ENCODE peak calls at places on chromosomes 7 and 10, in four cellular contexts. One of them, this sample, is unnamed.

GRCh38 chr7:47669178-47669878 is 87.4 kb upstream of the TNS3 start:
- DNase-seq in HepG2: peak; percentile 37
- DNase-seq in H1: no peak
- DNase-seq in GM12878: peak; percentile 90
- DNase-seq in this sample: no peak

GRCh38 chr10:83541096-83541495 is 598.2 kb upstream of the GHITM start:
- DNase-seq in HepG2: no peak
- DNase-seq in H1: no peak
- DNase-seq in GM12878: no peak
- DNase-seq in this sample: no peak

GRCh38 chr7:74002474-74003017 is 25.4 kb upstream of the ELN start:
- DNase-seq in HepG2: no peak
- DNase-seq in H1: no peak
- DNase-seq in GM12878: no peak
- DNase-seq in this sample: no peak

GRCh38 chr7:102236592-102237287 is 49.9 kb upstream of the SH2B2 start:
- DNase-seq in HepG2: peak; percentile 46
- DNase-seq in H1: peak; percentile 86
- DNase-seq in GM12878: no peak
- DNase-seq in this sample: peak; percentile 70

GRCh38 chr10:17174626-17175025 is 26.8 kb downstream of the TRDMT1 start:
- DNase-seq in HepG2: no peak
- DNase-seq in H1: no peak
- DNase-seq in GM12878: no peak
- DNase-seq in this sample: no peak

GRCh38 chr7:31253486-31253885 is 87.0 kb downstream of the NEUROD6 start:
- DNase-seq in HepG2: no peak
- DNase-seq in H1: no peak
- DNase-seq in GM12878: no peak
- DNase-seq in this sample: no peak

GRCh38 chr10:91493313-91493712 is 83.2 kb downstream of the HECTD2 start:
- DNase-seq in HepG2: peak; percentile 41
- DNase-seq in H1: no peak
- DNase-seq in GM12878: no peak
- DNase-seq in this sample: no peak

GRCh38 chr7:20236790-20237189 is 19.6 kb upstream of the MACC1 start:
- DNase-seq in HepG2: no peak
- DNase-seq in H1: no peak
- DNase-seq in GM12878: no peak
- DNase-seq in this sample: no peak

GRCh38 chr10:78263521-78263988 is 229.9 kb downstream of the RPS24 start:
- DNase-seq in HepG2: no peak
- DNase-seq in H1: no peak
- DNase-seq in GM12878: no peak
- DNase-seq in this sample: no peak

GRCh38 chr10:90871279-90871760 is 454 bp upstream of the RPP30 start:
- DNase-seq in HepG2: peak; percentile 64
- DNase-seq in H1: peak; percentile 57
- DNase-seq in GM12878: peak; percentile 17
- DNase-seq in this sample: peak; percentile 57

GRCh38 chr7:75889826-75890225 is 11.0 kb downstream of the RHBDD2 start:
- DNase-seq in HepG2: no peak
- DNase-seq in H1: no peak
- DNase-seq in GM12878: no peak
- DNase-seq in this sample: no peak

GRCh38 chr10:112137381-112137987 is 46.1 kb downstream of the GPAM start:
- DNase-seq in HepG2: peak; percentile 42
- DNase-seq in H1: peak; percentile 97
- DNase-seq in GM12878: no peak
- DNase-seq in this sample: peak; percentile 95

GRCh38 chr10:74586088-74586585 is 240.3 kb upstream of the KAT6B start:
- DNase-seq in HepG2: no peak
- DNase-seq in H1: no peak
- DNase-seq in GM12878: peak; percentile 73
- DNase-seq in this sample: no peak

GRCh38 chr7:154484943-154485342 is 432.7 kb downstream of the DPP6 start:
- DNase-seq in HepG2: no peak
- DNase-seq in H1: no peak
- DNase-seq in GM12878: no peak
- DNase-seq in this sample: no peak

GRCh38 chr7:45384499-45384898 is 189.7 kb upstream of the ADCY1 start:
- DNase-seq in HepG2: no peak
- DNase-seq in H1: no peak
- DNase-seq in GM12878: no peak
- DNase-seq in this sample: no peak

GRCh38 chr7:92313055-92313454 is 67.3 kb downstream of the ANKIB1 start:
- DNase-seq in HepG2: no peak
- DNase-seq in H1: no peak
- DNase-seq in GM12878: no peak
- DNase-seq in this sample: no peak

GRCh38 chr10:116216676-116217075 is 56.3 kb downstream of the GFRA1 start:
- DNase-seq in HepG2: peak; percentile 2
- DNase-seq in H1: no peak
- DNase-seq in GM12878: no peak
- DNase-seq in this sample: no peak

GRCh38 chr10:22475857-22476600 is 130.7 kb downstream of the SPAG6 start:
- DNase-seq in HepG2: no peak
- DNase-seq in H1: peak; percentile 78
- DNase-seq in GM12878: no peak
- DNase-seq in this sample: peak; percentile 51

GRCh38 chr7:21690717-21691116 is 147.9 kb downstream of the DNAH11 start:
- DNase-seq in HepG2: no peak
- DNase-seq in H1: no peak
- DNase-seq in GM12878: no peak
- DNase-seq in this sample: no peak

DNA sequence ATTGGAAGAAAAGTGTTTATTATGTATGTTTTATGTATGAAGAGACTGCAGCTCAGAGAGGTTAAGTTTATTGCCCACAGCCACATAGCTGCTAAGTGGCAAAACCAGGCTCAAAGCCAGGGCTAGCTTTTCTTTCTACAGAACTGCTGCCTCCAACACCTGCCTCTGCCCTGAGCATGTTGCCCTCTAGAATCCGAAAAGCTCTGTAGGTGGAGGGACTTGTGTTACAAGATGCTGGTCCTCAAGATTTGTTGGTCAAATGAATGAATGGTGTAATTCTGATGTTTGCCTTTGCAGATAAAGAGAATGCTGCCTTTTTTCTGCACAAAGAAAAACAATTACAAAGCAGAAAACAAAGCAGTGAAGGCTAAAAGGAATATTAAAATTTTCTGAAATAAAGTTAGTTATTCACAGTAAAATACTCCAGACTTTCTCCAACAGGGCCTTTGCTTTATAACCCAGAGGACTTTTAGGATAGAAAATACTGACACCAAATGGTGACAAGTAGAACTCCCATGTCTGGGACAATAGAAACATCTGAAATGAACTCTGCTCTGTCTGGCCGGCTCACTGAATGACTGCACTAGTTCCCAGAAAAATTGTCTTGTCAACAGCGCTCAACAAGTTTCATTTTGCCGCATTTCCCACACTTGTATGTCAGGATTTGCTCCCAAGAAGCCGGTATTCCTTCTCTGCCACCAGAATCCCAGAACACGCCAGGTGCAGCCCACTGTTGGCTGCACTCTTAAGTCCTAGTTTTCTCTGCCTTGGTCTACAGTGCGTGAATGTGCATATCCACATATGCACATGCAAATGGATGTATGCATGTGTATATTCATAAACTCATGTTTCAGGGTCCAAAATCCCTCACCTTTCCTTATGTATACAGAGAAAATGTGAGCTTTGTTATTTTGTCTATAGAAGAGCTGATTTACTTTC is 11.0 kb upstream of the DNTT start:
- DNase-seq in HepG2: peak; percentile 70
- DNase-seq in H1: no peak
- DNase-seq in GM12878: no peak
- DNase-seq in this sample: no peak
- TF ChIP-seq ATF2 in HepG2: no peak
- TF ChIP-seq ATF2 in H1: no peak
- TF ChIP-seq ATF2 in GM12878: no peak
- TF ChIP-seq ATF2 in this sample: no peak

DNA sequence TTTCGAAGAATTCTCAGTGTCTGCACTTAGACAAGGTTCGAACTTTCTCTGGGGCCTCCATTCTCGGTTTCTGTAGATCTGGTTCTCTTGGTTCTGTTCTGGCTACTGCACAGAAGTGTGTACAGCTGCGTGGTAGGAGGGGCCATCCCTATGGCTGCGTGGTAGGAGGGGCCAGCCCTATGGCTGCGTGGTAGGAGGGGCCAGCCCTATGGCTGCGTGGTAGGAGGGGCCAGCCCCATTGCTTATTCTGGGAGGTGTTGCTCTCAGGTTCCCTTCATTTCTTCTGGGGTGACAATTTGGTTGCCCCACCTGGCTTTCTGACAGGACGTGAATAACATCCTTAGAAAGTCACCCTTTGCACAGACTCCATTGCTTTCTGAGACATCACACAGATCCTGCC is 65.2 kb upstream of the CHST15 start:
- DNase-seq in HepG2: no peak
- DNase-seq in H1: no peak
- DNase-seq in GM12878: no peak
- DNase-seq in this sample: no peak
- TF ChIP-seq ATF2 in HepG2: no peak
- TF ChIP-seq ATF2 in H1: no peak
- TF ChIP-seq ATF2 in GM12878: no peak
- TF ChIP-seq ATF2 in this sample: no peak

DNA sequence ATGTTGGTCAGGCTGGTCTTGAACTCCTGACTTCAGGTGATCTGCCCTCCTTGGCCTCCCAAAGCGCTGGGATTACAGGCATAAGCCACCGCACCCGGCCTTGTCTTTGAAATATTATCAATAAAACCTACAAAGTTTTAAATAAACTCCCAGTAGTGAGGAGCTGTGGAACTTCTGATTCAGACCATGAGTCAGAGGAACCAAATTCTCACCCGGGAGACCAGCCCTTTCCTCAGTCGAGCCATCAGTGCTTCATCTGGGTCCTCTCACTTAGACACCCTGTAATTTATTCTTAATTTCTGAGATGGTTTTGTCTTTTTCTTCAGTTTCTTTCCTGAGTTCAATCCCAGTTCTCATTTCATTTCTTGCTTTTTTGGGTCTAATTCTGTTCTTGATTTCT is 68.6 kb downstream of the DYNC2I1 start:
- DNase-seq in HepG2: no peak
- DNase-seq in H1: no peak
- DNase-seq in GM12878: no peak
- DNase-seq in this sample: no peak
- TF ChIP-seq ATF2 in HepG2: no peak
- TF ChIP-seq ATF2 in H1: no peak
- TF ChIP-seq ATF2 in GM12878: no peak
- TF ChIP-seq ATF2 in this sample: no peak

DNA sequence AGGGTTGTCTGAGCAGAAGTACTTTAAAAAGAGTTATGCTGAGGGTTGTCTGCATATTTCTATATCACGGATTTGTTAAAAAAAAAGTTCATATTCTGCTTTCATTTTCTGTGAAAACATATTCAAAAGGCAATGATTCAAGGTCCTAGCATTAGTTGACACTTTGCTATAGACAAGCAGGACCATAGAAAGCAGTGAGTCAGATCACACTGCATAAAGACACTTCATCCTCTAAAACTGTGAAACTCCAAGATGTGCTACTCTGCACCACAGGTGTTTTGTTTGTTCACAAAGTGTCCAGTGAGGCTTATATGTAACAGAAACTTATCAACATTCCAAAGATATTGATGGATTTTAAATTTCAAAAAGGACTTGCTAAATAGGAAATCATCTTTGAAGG is 47.0 kb downstream of the SPAM1 start:
- DNase-seq in HepG2: no peak
- DNase-seq in H1: no peak
- DNase-seq in GM12878: no peak
- DNase-seq in this sample: no peak
- TF ChIP-seq ATF2 in HepG2: no peak
- TF ChIP-seq ATF2 in H1: no peak
- TF ChIP-seq ATF2 in GM12878: no peak
- TF ChIP-seq ATF2 in this sample: no peak

GRCh38 chr7:51033722-51034530 is 251.2 kb upstream of the GRB10 start:
- DNase-seq in HepG2: no peak
- DNase-seq in H1: no peak
- DNase-seq in GM12878: no peak
- DNase-seq in this sample: no peak

GRCh38 chr7:51031791-51032484 is 249.2 kb upstream of the GRB10 start:
- DNase-seq in HepG2: no peak
- DNase-seq in H1: no peak
- DNase-seq in GM12878: no peak
- DNase-seq in this sample: no peak

GRCh38 chr7:51029131-51029530 is 246.4 kb upstream of the GRB10 start:
- DNase-seq in HepG2: no peak
- DNase-seq in H1: no peak
- DNase-seq in GM12878: no peak
- DNase-seq in this sample: no peak

GRCh38 chr7:51029586-51030230 is 247.0 kb upstream of the GRB10 start:
- DNase-seq in HepG2: no peak
- DNase-seq in H1: no peak
- DNase-seq in GM12878: no peak
- DNase-seq in this sample: no peak

DNA sequence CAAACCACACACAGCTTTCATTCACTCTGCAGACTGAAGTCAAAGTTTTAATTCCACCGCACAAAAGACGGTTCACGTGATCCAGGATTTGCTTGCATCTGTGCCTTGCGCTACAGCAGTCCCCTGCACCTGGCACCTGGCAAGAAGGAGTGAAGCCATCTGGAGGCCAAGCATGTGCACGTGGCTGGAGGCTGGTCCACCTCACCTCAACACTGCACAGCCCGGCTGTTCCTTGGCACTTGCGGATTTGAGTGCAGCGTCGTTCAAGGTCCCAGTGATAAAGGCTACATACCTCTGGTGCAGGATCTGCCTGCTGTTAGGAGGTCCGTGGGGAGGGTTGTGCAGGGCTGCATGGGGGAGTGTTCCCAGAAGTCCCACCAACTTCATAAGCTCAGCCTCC is 248.5 kb upstream of the GRB10 start:
- DNase-seq in HepG2: no peak
- DNase-seq in H1: no peak
- DNase-seq in GM12878: no peak
- DNase-seq in this sample: no peak
- TF ChIP-seq ATF2 in HepG2: no peak
- TF ChIP-seq ATF2 in H1: no peak
- TF ChIP-seq ATF2 in GM12878: no peak
- TF ChIP-seq ATF2 in this sample: no peak

DNA sequence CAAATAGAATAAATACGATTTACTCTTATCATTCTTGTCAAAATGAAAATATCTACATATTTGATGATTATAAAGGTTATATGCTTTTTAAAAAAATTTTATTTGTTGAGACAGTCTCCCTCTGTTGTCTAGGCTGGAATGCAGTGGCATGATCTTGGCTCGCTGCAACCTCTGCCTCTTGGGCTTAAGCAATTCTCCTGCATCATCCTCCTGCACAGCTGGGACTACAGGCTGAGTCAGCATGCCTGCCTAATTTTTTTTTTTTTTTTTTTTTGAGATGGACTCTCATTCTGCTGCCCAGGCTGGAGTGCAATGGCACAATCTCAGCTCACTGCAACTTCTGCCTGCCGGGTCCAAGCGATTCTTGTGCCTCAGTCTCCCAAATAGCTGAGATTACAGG is 48.9 kb downstream of the PUS7 start:
- DNase-seq in HepG2: no peak
- DNase-seq in H1: no peak
- DNase-seq in GM12878: no peak
- DNase-seq in this sample: no peak
- TF ChIP-seq ATF2 in HepG2: no peak
- TF ChIP-seq ATF2 in H1: no peak
- TF ChIP-seq ATF2 in GM12878: no peak
- TF ChIP-seq ATF2 in this sample: no peak

This sample was measured in WTC11.